ENCODE peak calls at places on chromosomes 7 and 10, in five cellular contexts. F, Z, H, V and A are unnamed samples.

GRCh38 chr7:32869716-32870115 is 21.8 kb downstream of the KBTBD2 start:
- DNase-seq in H (no peak), F (no peak), Z (no peak), V (no peak), A (no peak)

GRCh38 chr7:86644282-86645173 is 819 bp downstream of the GRM3 start:
- DNase-seq in V (no peak), Z (no peak), H (no peak), F (no peak), A (no peak)

GRCh38 chr7:149558149-149558861 is 60.7 kb upstream of the ZNF746 start:
- DNase-seq in H (no peak), Z (no peak), V (no peak), F (peak), A (peak)

GRCh38 chr7:85114342-85114741 is 72.5 kb downstream of the SEMA3D start:
- DNase-seq in F (peak), H (no peak), Z (no peak), V (no peak), A (no peak)

GRCh38 chr10:114932945-114933344 is 5.0 kb upstream of the TRUB1 start:
- DNase-seq in V (no peak), F (no peak), Z (no peak), H (no peak), A (no peak)

GRCh38 chr7:149870701-149871483 is 2.9 kb upstream of the ATP6V0E2 start:
- DNase-seq in F (no peak), Z (peak), V (peak), H (no peak), A (no peak)

GRCh38 chr7:156121434-156121833 is 309.2 kb upstream of the SHH start:
- DNase-seq in Z (no peak), F (no peak), H (no peak), V (no peak), A (no peak)

GRCh38 chr10:5299950-5300349 is 64.8 kb upstream of the UCN3 start:
- DNase-seq in H (no peak), V (no peak), F (no peak), Z (no peak), A (no peak)

GRCh38 chr7:94471604-94472003 is 38.0 kb upstream of the CASD1 start:
- DNase-seq in V (no peak), H (no peak), Z (no peak), F (no peak), A (no peak)

GRCh38 chr7:514651-515598 is 4.7 kb downstream of the PDGFA start:
- DNase-seq in Z (no peak), F (no peak), V (no peak), H (no peak), A (peak)

GRCh38 chr7:77467453-77467852 is 51.3 kb upstream of the GSAP start:
- DNase-seq in F (no peak), Z (peak), H (no peak), V (no peak), A (no peak)

GRCh38 chr7:41045556-41046123 is 657.2 kb downstream of the INHBA start:
- DNase-seq in V (no peak), F (peak), Z (no peak), H (no peak), A (no peak)

GRCh38 chr7:137983308-137984008 is 18.4 kb downstream of the CREB3L2 start:
- DNase-seq in Z (no peak), H (no peak), V (no peak), F (no peak), A (no peak)

GRCh38 chr10:131242007-131242406 is 69.5 kb downstream of the TCERG1L start:
- DNase-seq in Z (no peak), H (no peak), V (peak), F (peak), A (no peak)

GRCh38 chr10:77463499-77463898 is 174.1 kb downstream of the KCNMA1 start:
- DNase-seq in F (no peak), H (no peak), V (no peak), Z (no peak), A (no peak)

GRCh38 chr7:14821757-14822480 is 80.6 kb downstream of the DGKB start:
- DNase-seq in F (no peak), H (no peak), V (no peak), Z (no peak), A (no peak)

GRCh38 chr10:1492641-1493040 is 244.7 kb downstream of the ADARB2 start:
- DNase-seq in F (no peak), Z (no peak), H (no peak), V (no peak), A (no peak)

GRCh38 chr10:1486841-1487240 is 250.5 kb downstream of the ADARB2 start:
- DNase-seq in V (no peak), F (no peak), H (no peak), Z (no peak), A (no peak)

GRCh38 chr10:1487288-1487687 is 250.0 kb downstream of the ADARB2 start:
- DNase-seq in Z (no peak), H (no peak), F (no peak), V (no peak), A (no peak)

GRCh38 chr10:1489801-1490200 is 247.5 kb downstream of the ADARB2 start:
- DNase-seq in Z (no peak), F (no peak), H (no peak), V (no peak), A (no peak)

GRCh38 chr10:1488970-1489548 is 248.3 kb downstream of the ADARB2 start:
- DNase-seq in F (no peak), V (peak), H (no peak), Z (no peak), A (no peak)
- TF ChIP-seq POLR2A in F (no peak), V (no peak), H (no peak), Z (no peak), A (no peak)

DNA sequence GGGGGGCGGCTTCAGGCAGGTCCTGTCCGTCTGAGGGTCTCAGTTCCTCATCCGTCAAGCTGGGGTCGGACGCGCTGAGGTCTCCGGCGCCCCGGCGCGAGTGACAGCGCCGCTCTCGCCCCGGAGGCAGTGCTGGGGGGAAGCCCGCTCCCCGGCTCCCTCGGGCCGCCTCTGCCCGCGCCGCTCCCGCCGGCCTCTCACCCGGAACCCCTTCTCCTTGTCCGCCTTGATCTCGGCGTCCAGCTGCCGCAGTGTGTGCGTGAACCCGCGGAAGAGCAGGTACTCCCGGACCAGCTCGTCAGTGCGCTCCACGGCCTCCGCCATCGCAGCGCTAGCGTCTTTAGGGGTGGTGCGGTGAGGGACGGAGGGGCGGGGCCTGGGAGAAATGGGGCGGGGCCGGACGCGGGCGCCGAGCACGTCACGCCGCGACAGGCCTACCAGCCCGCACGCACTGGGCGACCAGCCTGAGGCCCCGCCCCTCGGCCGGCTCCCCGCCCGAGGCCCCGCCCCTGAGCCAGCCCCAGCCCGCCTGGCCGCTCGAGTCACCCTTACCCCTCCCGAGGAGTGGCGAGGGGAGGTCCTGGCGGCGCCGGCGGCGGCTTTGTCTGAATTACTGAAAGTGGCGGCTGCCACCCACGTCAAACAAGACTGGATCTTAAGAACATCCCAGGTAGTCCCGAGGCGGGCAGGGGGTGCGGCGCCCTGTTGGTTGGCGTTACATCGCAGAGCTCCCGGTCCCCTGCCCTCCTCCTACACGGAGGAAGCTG is at the start of gene WDR91:
- DNase-seq in V (peak), H (peak), F (peak), Z (peak), A (peak)
- TF ChIP-seq POLR2A in V (peak), H (peak), F (no peak), Z (no peak), A (peak)

GRCh38 chr10:94403034-94403822 is 887 bp downstream of the TBC1D12 start:
- DNase-seq in H (peak), Z (peak), V (peak), F (peak), A (peak)
- TF ChIP-seq POLR2A in H (no peak), Z (no peak), V (peak), F (no peak), A (no peak)

DNA sequence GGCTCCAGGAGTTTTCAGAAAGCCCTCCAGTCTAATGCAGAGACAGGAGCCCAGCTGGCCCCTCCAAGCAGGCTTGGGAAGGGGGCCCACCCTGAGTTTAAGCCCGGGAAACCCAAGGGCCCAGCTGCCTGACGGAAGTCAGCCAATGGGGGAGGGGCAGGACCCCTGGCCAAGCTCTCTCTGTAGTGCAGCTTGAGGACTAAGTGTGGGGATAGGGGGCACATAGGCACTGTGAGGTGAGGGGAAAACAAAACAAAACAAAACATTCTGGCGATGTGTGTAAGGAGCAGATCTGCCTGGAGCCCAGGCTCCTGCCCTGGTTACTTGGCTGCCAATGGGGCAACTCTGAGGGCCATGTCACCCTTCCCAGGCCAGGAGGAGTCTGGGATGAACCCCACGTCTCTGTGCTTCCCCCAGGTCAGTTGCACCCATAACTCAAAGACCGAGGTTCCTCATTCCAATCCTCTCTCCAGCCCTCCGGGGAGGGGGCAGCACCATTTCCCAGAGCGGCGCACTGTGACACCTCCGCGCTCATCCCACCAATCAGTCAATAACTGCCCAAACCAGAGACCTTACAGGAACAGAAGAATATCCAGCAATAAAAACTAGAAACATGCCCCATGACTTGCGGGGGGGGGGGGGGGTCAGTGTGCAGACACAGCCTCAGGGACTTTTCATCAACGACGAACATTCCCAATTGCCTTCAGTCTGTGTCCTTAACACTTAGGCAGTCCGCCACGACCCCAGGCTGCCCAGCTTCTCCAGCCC is 1.7 kb downstream of the CXCL12 start:
- DNase-seq in H (no peak), V (no peak), Z (no peak), F (no peak), A (no peak)
- TF ChIP-seq POLR2A in H (no peak), V (no peak), Z (no peak), F (no peak), A (no peak)

GRCh38 chr10:45461034-45461433 is 87.0 kb downstream of the ALOX5 start:
- DNase-seq in H (no peak), F (no peak), Z (peak), V (no peak), A (no peak)
- TF ChIP-seq POLR2A in H (no peak), F (no peak), Z (no peak), V (no peak), A (no peak)

GRCh38 chr7:28102778-28103177 is 77.8 kb downstream of the JAZF1 start:
- DNase-seq in V (peak), Z (no peak), H (peak), F (peak), A (peak)
- TF ChIP-seq POLR2A in V (no peak), Z (no peak), H (no peak), F (no peak), A (no peak)

DNA sequence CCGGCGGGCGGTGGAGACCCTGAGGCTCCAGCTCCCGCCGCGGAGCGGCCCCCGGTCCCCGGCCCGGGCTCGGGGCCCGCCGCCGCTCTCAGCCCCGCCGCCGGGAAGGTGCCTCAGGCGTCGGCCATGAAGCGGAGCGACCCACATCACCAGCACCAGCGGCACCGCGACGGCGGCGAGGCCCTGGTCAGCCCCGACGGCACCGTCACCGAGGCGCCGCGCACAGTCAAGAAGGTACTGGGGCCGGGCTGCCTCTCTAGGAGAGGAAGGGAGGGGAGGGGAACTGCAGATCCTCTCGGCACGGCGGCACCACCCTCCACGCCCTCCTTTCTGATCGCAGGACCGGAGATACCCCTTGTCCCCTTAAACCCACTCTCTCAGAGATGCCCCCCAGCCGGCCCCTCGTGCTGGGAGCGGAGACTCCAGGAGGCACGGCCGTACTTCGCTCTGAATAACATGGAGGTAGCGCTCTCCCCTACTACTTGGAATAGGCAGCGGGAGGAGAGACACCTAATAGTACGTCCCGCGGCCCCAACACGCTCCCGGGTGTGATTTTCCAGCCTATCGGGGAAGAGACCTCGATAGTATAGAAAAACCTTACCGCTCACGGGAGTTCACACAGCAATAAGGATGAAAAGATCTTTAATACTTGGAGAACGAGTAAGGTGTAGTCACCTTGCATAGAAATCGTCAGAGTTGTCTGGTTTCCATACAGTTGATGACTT is 538 bp downstream of the AHCYL2 start:
- DNase-seq in F (no peak), H (peak), Z (peak), V (peak), A (no peak)
- TF ChIP-seq POLR2A in F (no peak), H (no peak), Z (no peak), V (peak), A (peak)

DNA sequence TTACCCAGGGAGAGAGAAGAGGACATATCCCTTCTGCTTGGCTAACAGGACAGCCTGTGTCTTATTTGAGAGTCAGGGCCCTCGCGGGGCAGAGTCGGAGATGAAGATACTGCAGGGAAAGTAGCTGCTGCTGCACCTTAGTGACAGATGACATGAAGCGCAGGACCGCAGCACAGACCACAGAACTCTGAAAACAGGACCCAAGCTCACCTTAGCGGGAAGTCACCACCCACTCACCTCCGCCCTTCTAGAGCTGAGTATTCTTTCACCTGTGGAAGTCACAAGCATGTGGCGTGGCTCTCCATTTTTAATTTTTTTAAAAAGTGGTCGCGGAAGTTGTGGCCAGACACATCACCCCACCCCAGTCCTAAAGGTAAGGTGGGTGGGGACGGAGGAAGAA is 191.4 kb downstream of the FAM107B start:
- DNase-seq in H (no peak), F (no peak), Z (no peak), V (no peak), A (no peak)
- TF ChIP-seq POLR2A in H (no peak), F (no peak), Z (no peak), V (no peak), A (no peak)

GRCh38 chr10:78954701-78955100 is 114.1 kb upstream of the ZMIZ1 start:
- DNase-seq in V (no peak), F (no peak), Z (no peak), H (no peak), A (no peak)
- TF ChIP-seq POLR2A in V (no peak), F (no peak), Z (no peak), H (no peak), A (no peak)

GRCh38 chr7:74226633-74227032 is 16.8 kb downstream of the LAT2 start:
- DNase-seq in H (no peak), V (no peak), F (no peak), Z (no peak), A (no peak)

GRCh38 chr7:74224511-74224832 is 14.7 kb downstream of the LAT2 start:
- DNase-seq in Z (no peak), F (no peak), H (no peak), V (no peak), A (no peak)

GRCh38 chr7:74222851-74223710 is 13.3 kb downstream of the LAT2 start:
- DNase-seq in F (no peak), Z (no peak), V (no peak), H (no peak), A (no peak)

GRCh38 chr7:74223711-74224510 is 14.1 kb downstream of the LAT2 start:
- DNase-seq in H (no peak), Z (no peak), V (no peak), F (no peak), A (no peak)

GRCh38 chr7:74225400-74225799 is 15.6 kb downstream of the LAT2 start:
- DNase-seq in F (no peak), H (no peak), V (no peak), Z (no peak), A (no peak)
- TF ChIP-seq POLR2A in F (no peak), H (no peak), V (no peak), Z (no peak), A (no peak)